ENCODE peak calls at places on chromosomes 16 and 17, in four cellular contexts. Y is neural progenitor cell, K is psoas muscle, U is choroid plexus epithelial cell. X is an unnamed sample.

GRCh38 chr17:10091051-10091450 is 107.4 kb downstream of the GAS7 start:
- DNase-seq in Y (no peak), K (no peak), U (no peak), X (no peak)

GRCh38 chr17:80259642-80260535 is 763 bp upstream of the RNF213 start:
- DNase-seq in Y (peak), K (peak), U (peak), X (peak)

GRCh38 chr16:80097098-80097497 is 443.7 kb upstream of the DYNLRB2 start:
- DNase-seq in Y (no peak), K (no peak), U (no peak), X (no peak)

GRCh38 chr17:42475121-42475520 is 16.4 kb downstream of the ATP6V0A1 start:
- DNase-seq in Y (no peak), K (no peak), U (no peak), X (no peak)

GRCh38 chr16:79163666-79164377 is 436.7 kb downstream of the MAF start:
- DNase-seq in Y (no peak), K (no peak), U (no peak), X (no peak)

GRCh38 chr16:68348645-68349445 is 38.0 kb downstream of the PRMT7 start:
- DNase-seq in Y (no peak), K (no peak), U (no peak), X (no peak)

GRCh38 chr17:2433696-2434095 is 32.8 kb upstream of the MNT start:
- DNase-seq in Y (no peak), K (no peak), U (peak), X (no peak)

GRCh38 chr17:2253768-2254406 is 49.7 kb downstream of the SMG6 start:
- DNase-seq in Y (no peak), K (no peak), U (no peak), X (no peak)

GRCh38 chr17:71085238-71086033 is 916.1 kb downstream of the KCNJ2 start:
- DNase-seq in Y (peak), K (no peak), U (no peak), X (peak)

GRCh38 chr17:63249256-63250006 is 196.7 kb downstream of the CYB561 start:
- DNase-seq in Y (no peak), K (no peak), U (peak), X (no peak)

GRCh38 chr16:77299395-77299794 is 100.2 kb downstream of the SYCE1L start:
- DNase-seq in Y (no peak), K (no peak), U (no peak), X (no peak)

GRCh38 chr16:69057400-69058378 is 47.8 kb upstream of the HAS3 start:
- DNase-seq in Y (no peak), K (peak), U (peak), X (peak)

GRCh38 chr17:51322390-51323029 is 62.2 kb downstream of the UTP18 start:
- DNase-seq in Y (peak), K (no peak), U (peak), X (peak)

GRCh38 chr16:5722220-5722619 is 624.6 kb upstream of the EEF2KMT start:
- DNase-seq in Y (no peak), K (no peak), U (no peak), X (no peak)

GRCh38 chr17:20103454-20104448 is 94.6 kb downstream of the SPECC1 start:
- DNase-seq in Y (no peak), K (no peak), U (no peak), X (no peak)

GRCh38 chr16:87960851-87961250 is 9.6 kb downstream of the BANP start:
- DNase-seq in Y (no peak), K (no peak), U (no peak), X (no peak)

GRCh38 chr16:3952342-3953131 is 72.0 kb upstream of the CREBBP start:
- DNase-seq in Y (peak), K (peak), U (peak), X (peak)

GRCh38 chr16:200388-200787 is 20.1 kb downstream of the HBQ1 start:
- DNase-seq in Y (no peak), K (no peak), U (peak), X (peak)

DNA sequence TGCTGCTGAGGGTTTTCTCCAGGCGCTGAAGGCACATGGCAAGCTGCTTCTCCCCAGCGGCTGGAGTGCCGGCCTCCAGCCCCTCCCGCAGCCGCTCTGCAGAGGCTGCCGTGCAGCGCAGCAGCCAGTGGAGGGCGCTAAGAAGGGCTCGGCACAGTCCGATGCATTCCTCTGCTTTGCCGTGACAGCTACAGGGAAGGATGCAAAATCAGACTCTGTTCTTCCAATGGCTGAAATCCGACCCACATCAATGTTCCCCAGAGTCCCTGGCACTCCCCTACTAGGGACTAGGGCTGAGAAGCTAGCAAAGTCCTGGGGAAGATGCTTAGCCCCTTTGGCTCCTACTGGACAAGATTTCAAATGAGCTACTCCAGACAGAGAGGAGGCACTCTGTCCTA is 19.0 kb downstream of the MED24 start:
- DNase-seq in Y (peak), K (no peak), U (peak), X (no peak)
- TF ChIP-seq CTCF in Y (peak), K (peak), U (peak), X (no peak)

GRCh38 chr16:58425245-58425644 is 33.0 kb downstream of the GINS3 start:
- DNase-seq in Y (no peak), K (no peak), U (no peak), X (no peak)

GRCh38 chr16:58422809-58423208 is 30.5 kb downstream of the GINS3 start:
- DNase-seq in Y (no peak), K (no peak), U (peak), X (no peak)

GRCh38 chr16:58426960-58427359 is 34.7 kb downstream of the GINS3 start:
- DNase-seq in Y (no peak), K (no peak), U (no peak), X (no peak)

GRCh38 chr16:58428621-58429557 is 36.6 kb downstream of the GINS3 start:
- DNase-seq in Y (no peak), K (no peak), U (no peak), X (no peak)

DNA sequence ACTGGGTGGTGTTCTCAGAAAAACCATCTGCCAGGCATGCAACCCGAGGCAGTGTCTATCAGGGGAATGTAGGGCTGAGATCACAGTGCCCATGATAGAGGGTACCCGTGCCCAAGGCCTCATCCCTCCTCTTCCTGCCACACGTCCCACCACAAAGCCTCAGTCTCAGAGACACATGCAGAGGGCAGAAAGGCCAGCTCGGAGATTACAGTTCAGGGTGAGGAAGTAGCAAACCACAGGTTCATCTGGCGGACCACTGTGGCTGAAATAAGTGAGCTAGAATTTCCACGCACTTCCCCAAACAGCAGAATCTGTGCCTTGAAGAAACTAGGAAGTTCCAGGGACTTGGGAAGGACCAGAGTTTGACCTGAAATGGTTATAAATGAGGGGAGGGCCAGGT is 33.8 kb downstream of the GINS3 start:
- DNase-seq in Y (no peak), K (no peak), U (no peak), X (no peak)
- TF ChIP-seq CTCF in Y (no peak), K (no peak), U (no peak), X (no peak)

DNA sequence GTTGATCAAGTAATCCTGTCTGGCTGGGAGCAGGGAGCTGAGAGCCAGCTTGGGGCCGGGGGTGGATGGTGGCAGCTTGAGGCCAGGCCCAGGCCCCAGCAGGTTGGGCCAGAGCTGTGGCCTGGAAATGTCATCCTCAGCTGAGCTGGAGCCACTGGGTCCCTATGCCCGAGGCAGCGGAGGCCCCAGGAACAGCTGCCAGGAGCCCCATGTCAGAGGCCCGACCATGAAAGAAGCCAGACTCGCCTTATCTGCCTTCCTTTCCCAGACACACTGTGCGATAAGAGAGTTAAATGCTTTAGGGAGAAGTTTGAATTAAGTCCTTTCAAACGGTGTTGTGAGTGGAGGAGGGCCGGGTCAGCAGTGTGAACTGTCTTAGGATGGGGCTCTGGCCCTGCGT is 3.5 kb downstream of the SMTNL2 start:
- DNase-seq in Y (peak), K (no peak), U (no peak), X (no peak)
- TF ChIP-seq CTCF in Y (no peak), K (no peak), U (no peak), X (no peak)

GRCh38 chr17:41334385-41334784 is 16.2 kb downstream of the KRT33A start:
- DNase-seq in Y (no peak), K (no peak), U (no peak), X (no peak)
- TF ChIP-seq CTCF in Y (no peak), K (no peak), U (no peak), X (no peak)

GRCh38 chr16:72198641-72199250 is 26.8 kb upstream of the PMFBP1 start:
- DNase-seq in Y (no peak), K (no peak), U (no peak), X (no peak)
- TF ChIP-seq CTCF in Y (no peak), K (no peak), U (no peak), X (no peak)

GRCh38 chr17:55212880-55213279 is 51.9 kb upstream of the HLF start:
- DNase-seq in Y (no peak), K (no peak), U (no peak), X (no peak)
- TF ChIP-seq CTCF in Y (no peak), K (no peak), U (no peak), X (no peak)

GRCh38 chr16:84044108-84044488 is 1.5 kb upstream of the SLC38A8 start:
- DNase-seq in Y (peak), K (no peak), U (peak), X (peak)
- TF ChIP-seq CTCF in Y (peak), K (peak), U (peak), X (peak)

GRCh38 chr17:33338242-33338641 is 45.1 kb upstream of the ASIC2 start:
- DNase-seq in Y (no peak), K (no peak), U (no peak), X (no peak)

GRCh38 chr17:33334703-33335102 is 41.6 kb upstream of the ASIC2 start:
- DNase-seq in Y (no peak), K (no peak), U (no peak), X (no peak)

GRCh38 chr17:33330877-33331276 is 37.8 kb upstream of the ASIC2 start:
- DNase-seq in Y (no peak), K (no peak), U (no peak), X (peak)

DNA sequence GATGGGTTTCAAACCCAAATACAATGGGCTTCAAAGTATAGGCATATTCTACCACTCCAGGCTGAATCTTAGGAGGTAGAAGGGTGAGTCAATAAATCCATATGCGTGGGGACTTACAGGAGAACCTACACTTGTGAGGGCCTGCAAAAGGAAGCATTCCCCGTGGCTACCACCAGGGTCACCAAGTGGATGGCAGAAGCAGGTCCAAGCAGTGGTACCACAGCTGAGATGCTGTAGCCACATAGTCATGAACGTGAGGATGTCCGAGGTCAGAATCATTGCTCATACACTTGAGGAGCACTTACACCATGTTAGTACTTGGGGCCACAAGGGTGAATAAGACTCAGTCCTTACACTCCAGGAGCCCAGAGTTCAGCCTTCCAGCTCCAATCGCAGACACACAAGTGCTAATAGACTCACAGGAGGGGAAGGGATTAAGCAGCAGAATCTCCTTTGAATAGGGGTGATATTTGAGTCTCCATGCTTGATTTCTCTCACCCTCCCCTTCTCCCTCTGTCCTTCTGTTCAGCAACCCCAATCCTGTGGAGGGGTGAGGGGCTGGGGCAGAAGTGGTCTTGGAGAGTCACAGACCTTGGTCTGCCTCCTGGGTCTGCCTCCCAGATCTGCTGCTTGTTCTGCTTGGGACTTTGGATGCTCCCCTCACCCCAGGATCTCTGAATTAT is 42.5 kb upstream of the ASIC2 start:
- DNase-seq in Y (peak), K (no peak), U (no peak), X (no peak)
- TF ChIP-seq CTCF in Y (peak), K (no peak), U (no peak), X (no peak)